ENCODE peak calls at places on chromosomes 16 and 17, in eight cellular contexts. V is HCT116; B is AG08395; D is activated naive CD8-positive, alpha-beta T cell treated with anti-CD3 and anti-CD28 coated beads for 36 hours; O is cardiac fibroblast; J is H4; I is GM04503; M is MM.1S. H is an unnamed sample.

GRCh38 chr17:62134397-62134796 is 69.3 kb upstream of the MED13 start:
- DNase-seq in V (no peak), B (no peak), D (no peak), O (peak), J (no peak), I (peak), M (no peak), H (no peak)

GRCh38 chr17:50989149-50989548 is 123.0 kb upstream of the TOB1 start:
- DNase-seq in V (no peak), B (no peak), D (no peak), O (no peak), J (no peak), I (no peak), M (no peak), H (no peak)

GRCh38 chr17:76243826-76244679 is 3.8 kb upstream of the RNF157 start:
- DNase-seq in V (no peak), B (peak), D (no peak), O (no peak), J (no peak), I (no peak), M (no peak), H (peak)

GRCh38 chr16:4700997-4701743 is 7.8 kb downstream of the NUDT16L1 start:
- DNase-seq in V (no peak), B (no peak), D (no peak), O (no peak), J (no peak), I (no peak), M (no peak), H (no peak)

GRCh38 chr17:29205047-29205446 is 24.8 kb upstream of the MYO18A start:
- DNase-seq in V (no peak), B (no peak), D (no peak), O (no peak), J (no peak), I (no peak), M (no peak), H (peak)

GRCh38 chr16:54135361-54136275 is 151.0 kb downstream of the IRX3 start:
- DNase-seq in V (no peak), B (peak), D (no peak), O (peak), J (no peak), I (peak), M (no peak), H (no peak)

GRCh38 chr17:11885051-11885450 is 112.2 kb downstream of the ZNF18 start:
- DNase-seq in V (no peak), B (no peak), D (no peak), O (no peak), J (no peak), I (no peak), M (no peak), H (no peak)

GRCh38 chr16:80084163-80084562 is 456.6 kb upstream of the DYNLRB2 start:
- DNase-seq in V (no peak), B (no peak), D (no peak), O (no peak), J (no peak), I (no peak), M (no peak), H (no peak)

GRCh38 chr17:2215616-2216364 is 87.8 kb downstream of the SMG6 start:
- DNase-seq in V (no peak), B (peak), D (peak), O (peak), J (peak), I (peak), M (peak), H (peak)

GRCh38 chr17:58666858-58667267 is 25.0 kb downstream of the TEX14 start:
- DNase-seq in V (peak), B (no peak), D (peak), O (peak), J (no peak), I (no peak), M (no peak), H (peak)

GRCh38 chr16:78235168-78235800 is 135.8 kb downstream of the WWOX start:
- DNase-seq in V (peak), B (peak), D (peak), O (peak), J (peak), I (no peak), M (peak), H (peak)

GRCh38 chr16:85359147-85359822 is 247.0 kb upstream of the CIBAR2 start:
- DNase-seq in V (no peak), B (no peak), D (no peak), O (no peak), J (peak), I (no peak), M (no peak), H (no peak)

GRCh38 chr16:5875416-5875815 is 777.8 kb upstream of the EEF2KMT start:
- DNase-seq in V (no peak), B (no peak), D (no peak), O (no peak), J (no peak), I (no peak), M (no peak), H (no peak)

GRCh38 chr17:73343739-73344454 is 32.1 kb upstream of the CDC42EP4 start:
- DNase-seq in V (no peak), B (no peak), D (no peak), O (no peak), J (no peak), I (no peak), M (no peak), H (no peak)

GRCh38 chr17:81237591-81238489 is 1.0 kb downstream of the TEPSIN start:
- DNase-seq in V (no peak), B (no peak), D (no peak), O (no peak), J (no peak), I (no peak), M (no peak), H (no peak)

GRCh38 chr17:46887717-46888116 is 35.2 kb upstream of the GOSR2 start:
- DNase-seq in V (no peak), B (no peak), D (no peak), O (no peak), J (no peak), I (no peak), M (no peak), H (no peak)

GRCh38 chr17:38671939-38672720 is 2.6 kb downstream of the EPOP start:
- DNase-seq in V (no peak), B (no peak), D (no peak), O (no peak), J (no peak), I (no peak), M (no peak), H (no peak)

GRCh38 chr17:67570797-67571196 is 146.9 kb upstream of the NOL11 start:
- DNase-seq in V (no peak), B (peak), D (no peak), O (no peak), J (no peak), I (no peak), M (no peak), H (no peak)

GRCh38 chr17:4479340-4479981 is 19.2 kb upstream of the SPNS2 start:
- DNase-seq in V (no peak), B (no peak), D (no peak), O (no peak), J (no peak), I (no peak), M (no peak), H (no peak)

GRCh38 chr17:82019208-82019727 is 3.4 kb downstream of the CENPX start:
- DNase-seq in V (no peak), B (no peak), D (no peak), O (no peak), J (no peak), I (no peak), M (no peak), H (no peak)

H was measured in stimulated activated CD8-positive, alpha-beta memory T cell treated with anti-CD3 and anti-CD28 coated beads, Interleukin-4, amount 100 ng/mL, for 48 hours.